ENCODE peak calls at places on chromosomes 16 and 17, in nine cellular contexts. A, L, O, Q, J, P, V, I and N are unnamed samples.

GRCh38 chr17:51548125-51548524 is 287.8 kb downstream of the UTP18 start:
- DNase-seq in A (no peak), L (no peak), O (no peak), Q (no peak), J (no peak), P (no peak), V (no peak), I (no peak), N (no peak)

GRCh38 chr17:50036455-50037320 is 19.2 kb upstream of the ITGA3 start:
- DNase-seq in A (no peak), L (no peak), O (no peak), Q (no peak), J (no peak), P (no peak), V (no peak), I (peak; percentile 60), N (no peak)

GRCh38 chr16:28321700-28322411 is 29.5 kb downstream of the SBK1 start:
- DNase-seq in A (no peak), L (peak; percentile 84), O (no peak), Q (peak; percentile 9), J (peak; percentile 29), P (no peak), V (peak; percentile 73), I (peak; percentile 23), N (no peak)

GRCh38 chr16:56939801-56940200 is 7.9 kb downstream of the HERPUD1 start:
- DNase-seq in A (no peak), L (no peak), O (no peak), Q (no peak), J (no peak), P (no peak), V (no peak), I (no peak), N (no peak)

GRCh38 chr17:69972251-69972650 is 102.8 kb upstream of the KCNJ16 start:
- DNase-seq in A (no peak), L (no peak), O (no peak), Q (peak; percentile 23), J (no peak), P (no peak), V (no peak), I (no peak), N (no peak)

GRCh38 chr17:35766903-35767510 is 6.3 kb downstream of the C17orf50 start:
- DNase-seq in A (no peak), L (no peak), O (peak; percentile 54), Q (peak; percentile 43), J (peak; percentile 70), P (no peak), V (no peak), I (peak; percentile 51), N (no peak)

GRCh38 chr17:74020522-74020921 is 183.0 kb upstream of the RPL38 start:
- DNase-seq in A (no peak), L (no peak), O (no peak), Q (no peak), J (no peak), P (no peak), V (no peak), I (no peak), N (no peak)

GRCh38 chr16:65572156-65572555 is 450.3 kb upstream of the CDH11 start:
- DNase-seq in A (no peak), L (no peak), O (no peak), Q (peak; percentile 88), J (peak; percentile 74), P (no peak), V (no peak), I (no peak), N (no peak)

GRCh38 chr16:48053346-48053745 is 102.4 kb downstream of the ABCC12 start:
- DNase-seq in A (peak; percentile 44), L (peak; percentile 77), O (no peak), Q (peak; percentile 69), J (peak; percentile 90), P (no peak), V (no peak), I (peak; percentile 74), N (peak; percentile 41)

GRCh38 chr17:8122923-8123694 is 797 bp downstream of the HES7 start:
- DNase-seq in A (no peak), L (peak; percentile 44), O (peak; percentile 13), Q (peak; percentile 27), J (no peak), P (peak; percentile 23), V (peak; percentile 85), I (peak; percentile 55), N (no peak)

DNA sequence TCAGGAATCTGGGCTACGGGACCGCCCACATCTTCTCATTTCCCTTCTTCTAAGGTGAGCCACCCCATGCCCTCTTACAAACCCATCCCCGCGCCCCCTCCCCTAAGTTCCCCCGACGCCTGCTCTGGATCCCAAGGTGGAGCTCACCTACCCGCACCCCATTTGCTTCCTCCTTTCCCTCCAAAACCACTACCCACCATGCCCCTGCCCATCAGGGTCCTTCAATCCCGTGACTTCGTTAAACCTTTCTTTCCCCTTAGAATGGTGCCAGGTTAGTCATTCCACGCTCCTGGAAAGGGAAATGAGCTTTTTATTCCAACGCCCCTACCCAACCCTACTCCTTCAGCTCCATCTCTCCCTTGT is 338 bp upstream of the MTMR4 start:
- DNase-seq in A (no peak), L (no peak), O (no peak), Q (no peak), J (no peak), P (no peak), V (no peak), I (no peak), N (no peak)
- H3K4me1 ChIP-seq in A (peaks cover 14% of the 10 kb centered on the region), L (peaks cover 24% of the 10 kb centered on the region), O (peaks cover 32% of the 10 kb centered on the region), Q (peaks cover 12% of the 10 kb centered on the region), J (peaks cover 13% of the 10 kb centered on the region), P (peaks cover 38% of the 10 kb centered on the region), V (peaks cover 16% of the 10 kb centered on the region), I (peaks cover 44% of the 10 kb centered on the region), N (no peaks in the 10 kb centered on the region)

DNA sequence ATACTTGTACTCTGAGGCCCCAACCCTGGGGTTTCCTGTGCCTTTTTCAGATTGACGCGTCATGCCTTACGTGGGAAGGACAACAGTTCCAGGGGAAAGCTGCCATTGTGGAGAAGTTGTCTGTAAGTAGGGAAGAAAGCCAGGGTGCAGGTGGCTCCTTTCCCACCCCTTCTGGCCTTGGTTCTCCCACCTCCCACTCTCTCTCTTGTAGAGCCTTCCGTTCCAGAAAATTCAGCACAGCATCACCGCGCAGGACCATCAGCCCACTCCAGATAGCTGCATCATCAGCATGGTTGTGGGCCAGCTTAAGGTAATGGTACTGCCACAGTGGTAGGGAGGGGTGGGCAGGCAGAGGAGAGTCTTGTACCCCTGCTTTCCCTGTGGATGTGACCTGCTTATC is 4.6 kb upstream of the EDC4 start:
- DNase-seq in A (no peak), L (no peak), O (no peak), Q (no peak), J (no peak), P (no peak), V (no peak), I (no peak), N (no peak)
- TF ChIP-seq CTCF in A (no peak), L (no peak), O (no peak), Q (no peak), J (no peak), P (no peak), V (no peak), I (no peak), N (no peak)

DNA sequence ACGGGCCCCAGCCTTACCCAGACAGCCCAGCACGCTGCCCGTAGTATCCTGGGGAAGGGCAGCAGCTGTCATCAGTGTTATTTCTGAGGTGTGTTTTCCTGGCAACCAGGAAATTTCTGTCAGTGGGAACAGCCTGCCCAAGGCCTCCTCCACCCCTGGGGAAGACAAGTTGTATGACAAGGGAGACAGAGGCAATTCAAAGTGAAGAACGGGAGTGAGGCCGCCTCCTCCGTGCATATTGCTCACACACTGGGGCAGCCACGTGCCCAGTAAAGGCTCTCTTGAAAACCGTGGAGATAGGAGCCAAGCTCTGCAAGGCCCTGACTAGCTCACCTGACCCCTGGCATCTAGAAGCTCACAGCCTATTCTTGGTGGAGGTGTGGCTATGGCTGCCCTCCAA is 57.6 kb downstream of the RAI1 start:
- DNase-seq in A (no peak), L (no peak), O (no peak), Q (no peak), J (no peak), P (peak; percentile 54), V (no peak), I (peak; percentile 34), N (no peak)
- H3K4me1 ChIP-seq in A (peaks cover 40% of the 10 kb centered on the region), L (peaks cover 29% of the 10 kb centered on the region), O (peaks cover 46% of the 10 kb centered on the region), Q (peaks cover 43% of the 10 kb centered on the region), J (peaks cover 31% of the 10 kb centered on the region), P (peaks cover 68% of the 10 kb centered on the region), V (peaks cover 20% of the 10 kb centered on the region), I (peaks cover 79% of the 10 kb centered on the region), N (peaks cover 16% of the 10 kb centered on the region)

GRCh38 chr17:60641126-60641525 is 36.5 kb upstream of the BCAS3 start:
- DNase-seq in A (no peak), L (no peak), O (no peak), Q (no peak), J (no peak), P (no peak), V (no peak), I (no peak), N (no peak)

GRCh38 chr17:60639019-60639330 is 38.7 kb upstream of the BCAS3 start:
- DNase-seq in A (no peak), L (no peak), O (no peak), Q (no peak), J (no peak), P (no peak), V (no peak), I (no peak), N (no peak)

GRCh38 chr17:60641810-60642220 is 35.8 kb upstream of the BCAS3 start:
- DNase-seq in A (peak; percentile 43), L (peak; percentile 86), O (peak; percentile 75), Q (peak; percentile 85), J (peak; percentile 87), P (peak; percentile 78), V (peak; percentile 14), I (peak; percentile 57), N (peak; percentile 68)

GRCh38 chr17:60637683-60638082 is 37.7 kb downstream of the PPM1D start:
- DNase-seq in A (no peak), L (no peak), O (no peak), Q (no peak), J (no peak), P (no peak), V (no peak), I (no peak), N (no peak)

GRCh38 chr17:60640503-60640902 is 37.1 kb upstream of the BCAS3 start:
- DNase-seq in A (no peak), L (peak; percentile 56), O (no peak), Q (peak; percentile 22), J (peak; percentile 24), P (no peak), V (no peak), I (no peak), N (no peak)
- TF ChIP-seq CTCF in A (no peak), L (peak; percentile 68), O (no peak), Q (peak; percentile 37), J (peak; percentile 54), P (no peak), V (no peak), I (no peak), N (no peak)

GRCh38 chr17:17078832-17079231 is 36.6 kb downstream of the MPRIP start:
- DNase-seq in A (no peak), L (no peak), O (no peak), Q (no peak), J (no peak), P (no peak), V (peak; percentile 18), I (no peak), N (no peak)
- H3K4me1 ChIP-seq in A (peaks cover 36% of the 10 kb centered on the region), L (no peaks in the 10 kb centered on the region), O (peaks cover 46% of the 10 kb centered on the region), Q (peaks cover 24% of the 10 kb centered on the region), J (peaks cover 35% of the 10 kb centered on the region), P (peaks cover 80% of the 10 kb centered on the region), V (peaks cover 50% of the 10 kb centered on the region), I (peaks cover 67% of the 10 kb centered on the region), N (peaks cover 40% of the 10 kb centered on the region)